ENCODE peak calls at places on chromosomes 3 and 15, in five cellular contexts. E is RWPE1; U is central memory CD8-positive, alpha-beta T cell; N is effector memory CD4-positive, alpha-beta T cell; Z is BJ. V is an unnamed sample.

GRCh38 chr15:60928987-60929386 is 300.1 kb downstream of the RORA start:
- DNase-seq in N (no peak), U (no peak), Z (no peak), E (no peak), V (no peak)

GRCh38 chr3:69422751-69423150 is 36.9 kb upstream of the FRMD4B start:
- DNase-seq in E (peak), U (no peak), N (no peak), Z (no peak), V (no peak)

GRCh38 chr3:186787642-186788481 is 4.5 kb downstream of the EIF4A2 start:
- DNase-seq in N (no peak), E (no peak), Z (no peak), U (no peak), V (no peak)

GRCh38 chr3:147406255-147407023 is at the start of gene ZIC4:
- DNase-seq in N (no peak), Z (no peak), U (no peak), E (no peak), V (no peak)

GRCh38 chr3:86814918-86815655 is 175.9 kb downstream of the VGLL3 start:
- DNase-seq in N (no peak), Z (no peak), E (no peak), U (no peak), V (no peak)

GRCh38 chr3:169387751-169388696 is 275.5 kb downstream of the MECOM start:
- DNase-seq in Z (no peak), N (no peak), E (no peak), U (no peak), V (no peak)

GRCh38 chr15:40875996-40876740 is 2.1 kb upstream of the RHOV start:
- DNase-seq in E (no peak), U (no peak), Z (no peak), N (no peak), V (no peak)

GRCh38 chr15:95323798-95324197 is 1006.7 kb upstream of the NR2F2 start:
- DNase-seq in U (no peak), N (no peak), E (no peak), Z (no peak), V (no peak)

GRCh38 chr3:110685630-110686029 is 386.0 kb upstream of the NECTIN3 start:
- DNase-seq in N (no peak), Z (no peak), E (no peak), U (no peak), V (no peak)

GRCh38 chr3:11655188-11655928 is 11.6 kb upstream of the VGLL4 start:
- DNase-seq in E (no peak), Z (no peak), U (no peak), N (no peak), V (no peak)

GRCh38 chr3:99862208-99862607 is 44.5 kb downstream of the CMSS1 start:
- DNase-seq in N (no peak), Z (peak), E (peak), U (no peak), V (peak)

GRCh38 chr15:63188247-63188936 is 1.0 kb upstream of the RAB8B start:
- DNase-seq in Z (no peak), U (no peak), E (no peak), N (no peak), V (no peak)

GRCh38 chr15:26970712-26971210 is at the start of gene GABRG3:
- DNase-seq in N (no peak), E (no peak), U (no peak), Z (no peak), V (no peak)

GRCh38 chr3:184345678-184346144 is 8.3 kb downstream of the FAM131A start:
- DNase-seq in E (peak), U (no peak), N (no peak), Z (no peak), V (no peak)

GRCh38 chr3:126356373-126357298 is 572 bp downstream of the KLF15 start:
- DNase-seq in E (no peak), U (no peak), N (no peak), Z (no peak), V (no peak)

GRCh38 chr3:190831225-190831624 is 31.3 kb downstream of the GMNC start:
- DNase-seq in E (no peak), Z (no peak), U (no peak), N (no peak), V (no peak)

GRCh38 chr3:194145702-194146101 is 9.8 kb downstream of the HES1 start:
- DNase-seq in E (no peak), U (no peak), Z (no peak), N (no peak), V (no peak)

GRCh38 chr3:107999215-107999775 is 91.5 kb downstream of the CD47 start:
- DNase-seq in E (peak), U (no peak), Z (no peak), N (no peak), V (no peak)

GRCh38 chr3:196991581-196992460 is 23.2 kb upstream of the PIGZ start:
- DNase-seq in Z (no peak), U (no peak), N (no peak), E (no peak), V (no peak)

GRCh38 chr3:188868803-188869202 is 303.0 kb upstream of the TPRG1 start:
- DNase-seq in U (no peak), N (no peak), E (no peak), Z (no peak), V (no peak)

GRCh38 chr3:197430961-197431910 is 124.5 kb downstream of the BDH1 start:
- DNase-seq in N (no peak), U (no peak), E (no peak), Z (no peak), V (no peak)

GRCh38 chr15:101554115-101554915 is 64.8 kb upstream of the PCSK6 start:
- DNase-seq in U (no peak), E (no peak), Z (no peak), N (no peak), V (no peak)

GRCh38 chr15:62118446-62118964 is 46.6 kb downstream of the C2CD4B start:
- DNase-seq in E (no peak), U (no peak), Z (no peak), N (no peak), V (no peak)

GRCh38 chr3:119073258-119074001 is 38.8 kb upstream of the IGSF11 start:
- DNase-seq in E (no peak), N (no peak), U (no peak), Z (no peak), V (no peak)

GRCh38 chr15:81337713-81338157 is 13.8 kb upstream of the STARD5 start:
- DNase-seq in Z (no peak), N (no peak), U (no peak), E (no peak), V (no peak)

GRCh38 chr3:149377408-149378111 is at the start of gene TM4SF1:
- DNase-seq in Z (no peak), N (no peak), E (peak), U (no peak), V (no peak)

GRCh38 chr15:31080618-31081017 is 20.9 kb downstream of the TRPM1 start:
- DNase-seq in E (peak), N (no peak), U (no peak), Z (no peak), V (no peak)

GRCh38 chr15:70439304-70439877 is 324.0 kb downstream of the UACA start:
- DNase-seq in N (no peak), Z (no peak), U (no peak), E (no peak), V (no peak)

GRCh38 chr15:64690008-64690407 is 85.4 kb downstream of the RBPMS2 start:
- DNase-seq in N (no peak), U (no peak), Z (no peak), E (no peak), V (no peak)

V was measured in non-pigmented ciliary epithelial cell.